ENCODE peak calls at places on chromosome 7, in five cellular contexts. H, J, W, R and X are unnamed samples.

GRCh38 chr7:49774459-49775064 is 1.1 kb downstream of the VWC2 start:
- DNase-seq in H (no peak), J (peak; percentile 38), W (no peak), R (no peak), X (no peak)

GRCh38 chr7:140059288-140060242 is 3.2 kb downstream of the PARP12 start:
- DNase-seq in H (peak; percentile 94), J (peak; percentile 68), W (peak; percentile 71), R (peak; percentile 87), X (peak; percentile 93)

GRCh38 chr7:85041599-85042216 is 145.1 kb downstream of the SEMA3D start:
- DNase-seq in H (peak; percentile 70), J (peak; percentile 75), W (peak; percentile 63), R (peak; percentile 74), X (peak; percentile 81)

GRCh38 chr7:100538348-100538653 is 702 bp upstream of the AGFG2 start:
- DNase-seq in H (no peak), J (no peak), W (no peak), R (no peak), X (no peak)

GRCh38 chr7:49852619-49853462 is 79.4 kb downstream of the VWC2 start:
- DNase-seq in H (peak; percentile 50), J (peak; percentile 60), W (peak; percentile 61), R (peak; percentile 33), X (peak; percentile 19)

GRCh38 chr7:151793531-151793935 is 83.4 kb downstream of the PRKAG2 start:
- DNase-seq in H (no peak), J (no peak), W (peak; percentile 25), R (no peak), X (no peak)

GRCh38 chr7:33982425-33982786 is 77.1 kb downstream of the BMPER start:
- DNase-seq in H (peak; percentile 78), J (no peak), W (no peak), R (peak; percentile 50), X (peak; percentile 81)

GRCh38 chr7:105902325-105902911 is 26.0 kb upstream of the ATXN7L1 start:
- DNase-seq in H (no peak), J (no peak), W (no peak), R (no peak), X (no peak)

GRCh38 chr7:150755473-150756099 is 18.4 kb downstream of the GIMAP5 start:
- DNase-seq in H (peak; percentile 10), J (no peak), W (no peak), R (no peak), X (no peak)

GRCh38 chr7:116501425-116502167 is 2.1 kb downstream of the CAV2 start:
- DNase-seq in H (peak; percentile 67), J (no peak), W (peak; percentile 30), R (no peak), X (no peak)

GRCh38 chr7:25565949-25566348 is 337.7 kb upstream of the NPVF start:
- DNase-seq in H (peak; percentile 72), J (peak; percentile 76), W (peak; percentile 69), R (peak; percentile 76), X (peak; percentile 83)

GRCh38 chr7:156450473-156450872 is 190.1 kb upstream of the RNF32 start:
- DNase-seq in H (no peak), J (no peak), W (no peak), R (no peak), X (no peak)

GRCh38 chr7:98647326-98647725 is 30.2 kb downstream of the NPTX2 start:
- DNase-seq in H (no peak), J (no peak), W (no peak), R (no peak), X (no peak)

GRCh38 chr7:4665661-4666060 is 16.4 kb upstream of the FOXK1 start:
- DNase-seq in H (peak; percentile 96), J (no peak), W (peak; percentile 98), R (peak; percentile 98), X (peak; percentile 63)

GRCh38 chr7:116786791-116787443 is 75.5 kb upstream of the CAPZA2 start:
- DNase-seq in H (peak; percentile 41), J (no peak), W (no peak), R (peak; percentile 55), X (peak; percentile 44)

GRCh38 chr7:91659096-91659495 is 221.4 kb downstream of the MTERF1 start:
- DNase-seq in H (no peak), J (no peak), W (no peak), R (no peak), X (no peak)

GRCh38 chr7:106367018-106367420 is 82.2 kb upstream of the NAMPT start:
- DNase-seq in H (peak; percentile 14), J (no peak), W (peak; percentile 28), R (peak; percentile 40), X (peak; percentile 38)

GRCh38 chr7:20220824-20221547 is 3.8 kb upstream of the MACC1 start:
- DNase-seq in H (peak; percentile 92), J (no peak), W (peak; percentile 99), R (peak; percentile 93), X (peak; percentile 86)

GRCh38 chr7:133301444-133301843 is 48.6 kb downstream of the EXOC4 start:
- DNase-seq in H (no peak), J (no peak), W (no peak), R (no peak), X (no peak)

GRCh38 chr7:159078193-159078910 is 66.3 kb downstream of the VIPR2 start:
- DNase-seq in H (no peak), J (no peak), W (no peak), R (no peak), X (no peak)

GRCh38 chr7:112420236-112420945 is 29.9 kb upstream of the IFRD1 start:
- DNase-seq in H (no peak), J (no peak), W (peak; percentile 75), R (peak; percentile 69), X (peak; percentile 61)

GRCh38 chr7:98559958-98560357 is 57.1 kb upstream of the NPTX2 start:
- DNase-seq in H (no peak), J (no peak), W (no peak), R (no peak), X (peak; percentile 44)

GRCh38 chr7:90409667-90410066 is 6.4 kb downstream of the CLDN12 start:
- DNase-seq in H (no peak), J (no peak), W (no peak), R (no peak), X (no peak)

DNA sequence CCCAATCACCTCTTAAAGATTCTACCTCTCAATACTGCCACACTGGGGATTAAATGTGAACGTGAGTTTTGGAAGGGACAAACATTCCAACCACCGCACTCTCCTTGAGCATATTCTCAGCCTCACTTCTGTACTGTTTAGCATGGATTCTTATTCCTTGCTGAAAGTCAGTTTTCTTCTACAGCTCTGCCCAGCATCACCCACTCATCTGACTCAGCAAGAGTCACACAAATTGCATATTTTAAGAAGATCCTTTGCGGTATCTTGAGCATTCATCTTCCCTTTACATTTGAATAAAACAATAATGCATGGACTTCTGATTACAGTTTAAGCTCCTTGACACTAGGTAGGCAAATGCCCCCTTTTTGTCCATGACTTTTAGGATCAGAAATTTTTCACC is 251.6 kb upstream of the MKLN1 start:
- DNase-seq in H (peak; percentile 64), J (no peak), W (peak; percentile 73), R (peak; percentile 59), X (peak; percentile 86)
- H3K4me3 ChIP-seq in H (no peak overlapping the region), J (no peak overlapping the region), W (no peak overlapping the region), R (no peak overlapping the region), X (no peak overlapping the region)

GRCh38 chr7:42081672-42082071 is 155.3 kb downstream of the GLI3 start:
- DNase-seq in H (no peak), J (no peak), W (no peak), R (no peak), X (no peak)
- TF ChIP-seq CTCF in H (no peak), J (no peak), W (no peak), R (no peak), X (no peak)

GRCh38 chr7:32204361-32205018 is 134.3 kb upstream of the PDE1C start:
- DNase-seq in H (peak; percentile 77), J (peak; percentile 68), W (peak; percentile 80), R (peak; percentile 84), X (peak; percentile 47)
- H3K4me3 ChIP-seq in H (no peak overlapping the region), J (peak overlapping the region; percentile 22), W (peak overlapping the region; percentile 37), R (no peak overlapping the region), X (peak overlapping the region; percentile 22)

GRCh38 chr7:73839743-73840714 is 2.3 kb downstream of the METTL27 start:
- DNase-seq in H (no peak), J (no peak), W (no peak), R (no peak), X (no peak)
- TF ChIP-seq CTCF in H (peak; percentile 34), J (no peak), W (no peak), R (no peak), X (no peak)

DNA sequence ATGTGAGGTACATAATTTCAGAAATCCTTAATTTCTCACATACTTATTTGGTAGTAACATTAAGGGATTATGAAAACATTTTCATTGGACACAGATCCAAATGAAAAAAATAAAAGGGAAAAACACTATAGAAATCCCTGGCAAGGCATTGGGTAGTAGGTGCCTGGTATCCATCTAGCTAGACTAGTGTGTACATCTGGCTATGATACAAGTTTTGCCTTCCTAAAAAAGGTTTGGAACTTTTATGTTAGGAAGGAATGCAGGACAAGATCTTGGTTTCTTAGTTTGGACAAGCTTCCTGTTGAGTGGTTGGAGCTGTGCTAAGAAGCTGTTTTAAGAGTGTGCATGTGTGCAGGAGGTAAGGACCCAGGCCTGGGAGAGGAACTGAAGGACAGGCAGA is 252.3 kb upstream of the GLI3 start:
- DNase-seq in H (no peak), J (no peak), W (no peak), R (no peak), X (no peak)
- H3K4me3 ChIP-seq in H (no peak overlapping the region), J (no peak overlapping the region), W (no peak overlapping the region), R (no peak overlapping the region), X (no peak overlapping the region)

DNA sequence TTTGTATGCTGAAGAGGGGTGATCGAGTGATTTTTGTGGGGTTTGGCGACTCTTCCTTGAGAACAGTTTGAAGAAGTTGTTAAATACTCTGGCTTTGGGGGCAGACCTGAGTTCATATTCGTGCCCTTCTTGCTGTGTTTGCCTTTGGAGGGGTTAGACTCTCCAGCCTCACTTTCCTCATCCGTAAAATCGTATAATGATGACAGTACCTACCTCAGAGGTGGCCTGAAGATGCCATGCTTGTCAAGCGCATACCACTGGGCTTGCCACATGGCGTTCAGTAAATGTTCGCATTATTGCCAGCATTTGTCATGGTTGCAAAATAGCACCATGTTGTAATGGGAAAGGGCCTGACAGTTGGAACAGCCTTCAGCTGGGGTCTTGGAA is 1.3 kb downstream of the STK17A start:
- DNase-seq in H (peak; percentile 49), J (peak; percentile 47), W (peak; percentile 88), R (peak; percentile 62), X (peak; percentile 74)
- TF ChIP-seq CTCF in H (no peak), J (no peak), W (peak; percentile 10), R (no peak), X (no peak)